ENCODE peak calls at places on chromosomes 5 and 9, in five cellular contexts. O is endothelial cell of umbilical vein, W is psoas muscle, Z is H1, R is fibroblast of lung. E is an unnamed sample. For H3K4me1, the result is how much of the 10 kb centered on the place peaks cover.

GRCh38 chr9:131319486-131319885 is 30.0 kb downstream of the PLPP7 start:
- DNase-seq in O (no peak), W (peak), Z (no peak), R (no peak), E (no peak)

GRCh38 chr5:72996632-72997031 is 40.8 kb downstream of the FCHO2 start:
- DNase-seq in O (no peak), W (no peak), Z (no peak), R (no peak), E (no peak)

GRCh38 chr5:74201334-74202081 is 439.0 kb downstream of the ENC1 start:
- DNase-seq in O (peak), W (peak), Z (no peak), R (no peak), E (no peak)

GRCh38 chr9:73050887-73051550 is 98.2 kb upstream of the ALDH1A1 start:
- DNase-seq in O (no peak), W (no peak), Z (no peak), R (no peak), E (no peak)

GRCh38 chr9:126861707-126862460 is 1.4 kb downstream of the ZBTB34 start:
- DNase-seq in O (peak), W (no peak), Z (no peak), R (peak), E (no peak)

GRCh38 chr5:87411586-87412416 is 929 bp downstream of the CCNH start:
- DNase-seq in O (peak), W (peak), Z (no peak), R (peak), E (no peak)

GRCh38 chr5:15785636-15786035 is 285.7 kb downstream of the FBXL7 start:
- DNase-seq in O (no peak), W (no peak), Z (no peak), R (no peak), E (no peak)

GRCh38 chr5:66378407-66378806 is 217.8 kb upstream of the MAST4 start:
- DNase-seq in O (no peak), W (no peak), Z (no peak), R (no peak), E (no peak)

GRCh38 chr5:55540525-55540924 is 5.8 kb upstream of the PLPP1 start:
- DNase-seq in O (no peak), W (no peak), Z (no peak), R (no peak), E (no peak)

GRCh38 chr5:75243510-75243909 is 6.8 kb upstream of the ANKRD31 start:
- DNase-seq in O (no peak), W (no peak), Z (no peak), R (no peak), E (no peak)

GRCh38 chr5:106454651-106455415 is 1215.9 kb downstream of the EFNA5 start:
- DNase-seq in O (peak), W (no peak), Z (peak), R (peak), E (peak)

GRCh38 chr9:118575341-118576070 is 793.7 kb downstream of the BRINP1 start:
- DNase-seq in O (no peak), W (no peak), Z (no peak), R (no peak), E (no peak)

GRCh38 chr5:9447691-9448090 is 98.2 kb downstream of the SEMA5A start:
- DNase-seq in O (no peak), W (no peak), Z (no peak), R (peak), E (no peak)

GRCh38 chr5:154758501-154758900 is 3.3 kb downstream of the LARP1 start:
- DNase-seq in O (no peak), W (no peak), Z (no peak), R (peak), E (no peak)

GRCh38 chr5:67147768-67148167 is 48.8 kb downstream of the CD180 start:
- DNase-seq in O (no peak), W (no peak), Z (no peak), R (peak), E (no peak)

GRCh38 chr9:125966959-125967711 is 220.0 kb downstream of the PBX3 start:
- DNase-seq in O (no peak), W (no peak), Z (peak), R (peak), E (no peak)

GRCh38 chr5:31232273-31232888 is 38.9 kb downstream of the CDH6 start:
- DNase-seq in O (peak), W (no peak), Z (no peak), R (peak), E (peak)

GRCh38 chr9:16828335-16829281 is 41.9 kb downstream of the BNC2 start:
- DNase-seq in O (peak), W (peak), Z (peak), R (peak), E (no peak)

GRCh38 chr5:78300464-78301045 is 6.1 kb upstream of the AP3B1 start:
- DNase-seq in O (no peak), W (no peak), Z (no peak), R (peak), E (no peak)

GRCh38 chr9:121816449-121816817 is 165.0 kb downstream of the DAB2IP start:
- DNase-seq in O (no peak), W (no peak), Z (no peak), R (no peak), E (no peak)

GRCh38 chr9:5626727-5627634 is 1.9 kb upstream of the RIC1 start:
- DNase-seq in O (peak), W (peak), Z (no peak), R (peak), E (no peak)

GRCh38 chr9:97990259-97990658 is 7.1 kb downstream of the ANP32B start:
- DNase-seq in O (peak), W (no peak), Z (no peak), R (peak), E (no peak)

GRCh38 chr5:61493973-61494372 is 161.9 kb downstream of the ZSWIM6 start:
- DNase-seq in O (no peak), W (no peak), Z (no peak), R (no peak), E (no peak)

GRCh38 chr9:124037790-124038189 is 26.2 kb downstream of the LHX2 start:
- DNase-seq in O (no peak), W (no peak), Z (no peak), R (no peak), E (no peak)

GRCh38 chr5:158995694-158996173 is 104.0 kb downstream of the EBF1 start:
- DNase-seq in O (no peak), W (no peak), Z (no peak), R (no peak), E (no peak)

GRCh38 chr9:811101-811531 is 30.4 kb upstream of the DMRT1 start:
- DNase-seq in O (no peak), W (no peak), Z (no peak), R (peak), E (no peak)

GRCh38 chr5:103472820-103473219 is 89.8 kb downstream of the NUDT12 start:
- DNase-seq in O (no peak), W (no peak), Z (no peak), R (peak), E (no peak)

DNA sequence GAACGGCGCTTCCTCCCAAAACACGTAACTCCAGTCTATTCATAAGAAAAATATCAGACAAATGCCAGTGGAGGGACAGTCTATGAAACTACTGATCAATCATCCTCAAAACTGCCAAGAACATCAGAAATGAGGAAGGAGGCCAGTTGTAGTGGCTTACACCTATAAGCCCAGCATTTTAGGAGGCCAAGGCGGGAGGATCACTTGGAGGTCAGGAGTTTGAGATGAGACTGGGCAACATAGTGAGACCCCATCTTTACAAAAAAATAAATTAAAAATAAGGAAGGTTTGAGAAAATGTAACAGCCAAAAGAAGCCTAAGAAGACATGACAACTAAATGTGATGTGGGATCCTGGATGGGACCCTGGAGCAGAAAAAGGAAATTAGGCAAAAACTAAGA is 58.9 kb upstream of the MIER3 start:
- DNase-seq in O (no peak), W (no peak), Z (no peak), R (no peak), E (no peak)
- H3K4me1 ChIP-seq in O (under half), W (under half), Z (under half), R (under half), E (under half)

GRCh38 chr5:139312075-139312474 is 18.5 kb downstream of the MATR3 start:
- DNase-seq in O (no peak), W (no peak), Z (no peak), R (no peak), E (no peak)

GRCh38 chr5:139314276-139314675 is 20.7 kb downstream of the MATR3 start:
- DNase-seq in O (no peak), W (no peak), Z (no peak), R (no peak), E (no peak)

GRCh38 chr5:139315056-139315455 is 21.5 kb downstream of the MATR3 start:
- DNase-seq in O (no peak), W (no peak), Z (no peak), R (no peak), E (no peak)
- H3K4me1 ChIP-seq in O (under half), W (half or more), Z (under half), R (under half), E (under half)

GRCh38 chr5:156683509-156683908 is 166.6 kb upstream of the PPP1R2B start:
- DNase-seq in O (no peak), W (no peak), Z (no peak), R (no peak), E (no peak)

GRCh38 chr5:156684216-156684615 is 165.9 kb upstream of the PPP1R2B start:
- DNase-seq in O (no peak), W (no peak), Z (no peak), R (no peak), E (no peak)

GRCh38 chr5:156678484-156678883 is 171.6 kb upstream of the PPP1R2B start:
- DNase-seq in O (no peak), W (no peak), Z (no peak), R (no peak), E (no peak)

GRCh38 chr5:156680845-156681244 is 169.2 kb upstream of the PPP1R2B start:
- DNase-seq in O (no peak), W (peak), Z (no peak), R (no peak), E (no peak)

DNA sequence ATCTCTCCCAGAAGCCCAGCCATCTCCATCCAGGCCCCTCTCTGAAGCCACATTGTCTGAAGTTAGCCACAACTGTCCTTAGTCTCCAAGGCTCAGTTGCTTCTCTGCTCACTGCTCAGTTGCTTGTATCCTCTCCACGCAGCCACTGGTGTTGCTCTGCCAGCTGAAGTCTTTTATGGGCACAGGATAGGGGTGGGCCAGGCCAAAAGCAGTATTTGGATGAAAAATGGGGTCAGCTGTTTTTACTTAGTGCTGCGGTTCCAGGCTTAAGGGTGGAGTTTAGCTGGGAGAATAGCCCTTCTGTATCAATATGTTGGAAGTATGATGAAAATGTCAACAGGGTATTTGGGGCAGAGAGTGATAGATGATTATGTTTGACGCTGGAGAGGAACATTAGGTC is 168.8 kb upstream of the PPP1R2B start:
- DNase-seq in O (no peak), W (no peak), Z (no peak), R (no peak), E (no peak)
- H3K4me1 ChIP-seq in O (under half), W (under half), Z (under half), R (under half), E (under half)

DNA sequence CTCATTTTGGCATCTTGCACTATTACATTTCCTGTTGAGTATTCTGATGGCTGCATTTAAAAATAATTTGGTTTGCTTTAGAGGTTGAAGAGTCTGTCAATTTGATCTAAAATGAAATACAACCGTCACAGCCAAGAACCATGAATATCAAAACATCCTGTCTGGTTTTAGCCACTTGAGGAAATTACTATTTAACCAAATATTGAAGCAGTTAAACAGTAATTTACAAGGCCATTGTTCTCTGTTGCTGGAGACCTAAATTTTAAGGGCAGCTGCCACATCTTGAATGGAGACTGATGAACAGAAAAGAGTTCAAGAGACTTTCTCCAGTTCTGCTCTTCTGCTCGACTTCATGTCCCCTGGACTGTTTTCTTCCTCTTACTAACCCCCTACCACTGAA is 549.4 kb downstream of the LRRC70 start:
- DNase-seq in O (peak), W (no peak), Z (no peak), R (no peak), E (no peak)
- H3K4me1 ChIP-seq in O (under half), W (under half), Z (under half), R (under half), E (under half)

DNA sequence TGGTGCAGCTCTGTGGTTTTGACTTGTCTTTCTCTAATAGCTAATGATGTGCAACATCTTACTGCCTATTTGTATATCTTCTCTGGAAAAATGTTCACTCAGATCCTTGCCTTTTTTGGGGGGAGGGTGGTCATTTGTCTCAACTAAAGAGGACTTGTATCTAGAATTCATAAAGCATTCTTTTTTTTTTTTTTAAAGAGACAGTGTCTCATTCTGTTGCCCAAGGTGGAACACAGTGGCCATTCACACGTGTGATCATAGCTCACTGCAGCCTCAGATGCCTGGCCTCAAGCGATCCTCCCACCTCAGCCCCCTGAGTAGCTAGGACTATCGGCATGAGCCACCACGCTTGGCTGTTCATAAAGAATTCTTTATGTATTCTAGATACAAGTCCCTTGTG is 33.2 kb downstream of the HABP4 start:
- DNase-seq in O (no peak), W (no peak), Z (no peak), R (no peak), E (no peak)
- H3K4me1 ChIP-seq in O (under half), W (under half), Z (under half), R (under half), E (under half)